ENCODE peak calls at places on chromosomes 4 and X, in ten cellular contexts. D is AG20443, K is kidney glomerular epithelial cell, M is transverse colon, T is astrocyte, V is DND-41, Q is GM19239, F is right atrium auricular region, I is caudate nucleus, A is 8988T. Y is an unnamed sample.

GRCh38 chr4:70158576-70158975 is 4.5 kb downstream of the PRR27 start:
- DNase-seq in A (no peak), V (no peak), I (no peak), F (no peak), K (no peak), D (no peak), T (no peak), M (no peak), Q (no peak), Y (no peak)

GRCh38 chrX:8042304-8042703 is 115.1 kb upstream of the PNPLA4 start:
- DNase-seq in D (no peak), A (no peak), Q (no peak), V (no peak), K (no peak), M (no peak), I (no peak), T (no peak), F (no peak), Y (no peak)

GRCh38 chr4:176708771-176709311 is 83.9 kb downstream of the VEGFC start:
- DNase-seq in T (no peak), F (no peak), I (no peak), M (no peak), Q (no peak), A (no peak), K (no peak), D (no peak), V (no peak), Y (no peak)

GRCh38 chr4:141860974-141861373 is 224.6 kb downstream of the IL15 start:
- DNase-seq in Q (no peak), V (no peak), I (no peak), A (no peak), F (no peak), K (no peak), D (no peak), T (no peak), M (no peak), Y (no peak)

GRCh38 chr4:164779080-164779479 is 25.1 kb downstream of the SMIM31 start:
- DNase-seq in K (no peak), F (no peak), V (no peak), T (peak), M (no peak), I (no peak), A (no peak), Q (no peak), D (peak), Y (no peak)

GRCh38 chr4:38728651-38729141 is 54.1 kb downstream of the TLR10 start:
- DNase-seq in F (no peak), I (no peak), A (no peak), Q (no peak), K (no peak), M (peak), D (no peak), V (no peak), T (no peak), Y (no peak)

GRCh38 chr4:187227907-187228699 is 504.4 kb upstream of the FAT1 start:
- DNase-seq in D (no peak), V (no peak), M (no peak), F (no peak), Q (no peak), T (no peak), A (no peak), I (no peak), K (no peak), Y (no peak)

GRCh38 chrX:46326161-46326560 is 219.1 kb downstream of the ZNF674 start:
- DNase-seq in I (no peak), A (no peak), V (no peak), M (no peak), K (peak), T (peak), F (no peak), Q (no peak), D (peak), Y (no peak)

GRCh38 chr4:24054910-24055309 is 165.1 kb upstream of the PPARGC1A start:
- DNase-seq in I (no peak), V (no peak), D (no peak), K (no peak), M (no peak), F (no peak), Q (no peak), A (no peak), T (no peak), Y (no peak)

GRCh38 chrX:71870337-71871098 is 40.1 kb upstream of the NHSL2 start:
- DNase-seq in Q (no peak), D (no peak), M (no peak), K (peak), V (peak), F (no peak), T (peak), A (peak), I (no peak), Y (no peak)

GRCh38 chr4:81471361-81472248 is at the start of gene RASGEF1B:
- DNase-seq in K (peak), T (peak), F (peak), I (peak), A (peak), V (peak), Q (peak), D (peak), M (peak), Y (peak)

GRCh38 chr4:3461515-3462291 is 1.4 kb upstream of the DOK7 start:
- DNase-seq in V (no peak), T (no peak), A (no peak), D (no peak), I (no peak), F (no peak), M (peak), Q (no peak), K (peak), Y (no peak)

GRCh38 chr4:138241281-138242075 is 671 bp downstream of the SLC7A11 start:
- DNase-seq in V (peak), K (no peak), M (no peak), I (no peak), A (no peak), F (no peak), T (peak), D (peak), Q (no peak), Y (no peak)

GRCh38 chr4:140136509-140136908 is 17.5 kb downstream of the MAML3 start:
- DNase-seq in T (peak), K (no peak), A (no peak), M (no peak), V (no peak), I (no peak), D (peak), F (no peak), Q (no peak), Y (no peak)

GRCh38 chr4:153750197-153750817 is 9.5 kb downstream of the RNF175 start:
- DNase-seq in Q (peak), T (peak), M (peak), K (peak), A (no peak), D (peak), F (no peak), V (peak), I (peak), Y (no peak)

GRCh38 chrX:71098302-71098701 is 2.7 kb downstream of the FOXO4 start:
- DNase-seq in T (no peak), K (peak), I (peak), A (no peak), M (peak), V (peak), D (peak), F (no peak), Q (no peak), Y (no peak)

GRCh38 chr4:98614655-98615054 is 43.8 kb downstream of the TSPAN5 start:
- DNase-seq in A (no peak), F (no peak), D (peak), Q (no peak), T (no peak), V (no peak), K (no peak), I (no peak), M (no peak), Y (no peak)

GRCh38 chr4:122912810-122913575 is 9.4 kb downstream of the NUDT6 start:
- DNase-seq in V (no peak), A (no peak), T (no peak), I (no peak), F (no peak), Q (no peak), D (no peak), K (no peak), M (no peak), Y (no peak)

GRCh38 chr4:184357783-184358182 is 116.6 kb downstream of the IRF2 start:
- DNase-seq in A (no peak), Q (no peak), D (no peak), T (no peak), I (no peak), F (peak), K (no peak), V (no peak), M (no peak), Y (no peak)

GRCh38 chrX:86379209-86379608 is 231.0 kb downstream of the DACH2 start:
- DNase-seq in F (no peak), D (no peak), M (no peak), Q (no peak), V (no peak), K (no peak), A (no peak), T (no peak), I (no peak), Y (no peak)

GRCh38 chr4:4762909-4763814 is 96.3 kb upstream of the MSX1 start:
- DNase-seq in A (peak), Q (peak), F (no peak), K (no peak), V (peak), M (no peak), T (peak), I (no peak), D (peak), Y (no peak)

GRCh38 chr4:20532096-20532495 is 168.2 kb upstream of the PACRGL start:
- DNase-seq in I (no peak), M (no peak), F (no peak), Q (no peak), D (no peak), K (no peak), T (no peak), V (no peak), A (no peak), Y (no peak)

GRCh38 chr4:6467600-6467999 is 4.8 kb downstream of the PPP2R2C start:
- DNase-seq in D (no peak), F (peak), V (no peak), T (no peak), A (no peak), K (no peak), Q (no peak), I (no peak), M (no peak), Y (no peak)

GRCh38 chrX:16528620-16529019 is 121.3 kb upstream of the S100G start:
- DNase-seq in Q (no peak), I (no peak), M (no peak), F (no peak), V (peak), D (no peak), K (no peak), A (no peak), T (no peak), Y (no peak)

GRCh38 chrX:147476008-147476407 is 435.7 kb upstream of the FMR1 start:
- DNase-seq in T (no peak), A (no peak), D (peak), Q (no peak), V (peak), I (no peak), K (peak), F (no peak), M (peak), Y (no peak)

GRCh38 chrX:40418413-40419195 is 162.2 kb upstream of the ATP6AP2 start:
- DNase-seq in K (peak), F (no peak), M (no peak), A (no peak), V (peak), I (no peak), Q (no peak), T (peak), D (no peak), Y (no peak)

GRCh38 chrX:110188701-110189558 is 129.0 kb downstream of the AMMECR1 start:
- DNase-seq in I (no peak), T (no peak), Q (no peak), D (no peak), V (no peak), M (no peak), A (no peak), K (no peak), F (no peak), Y (no peak)

GRCh38 chr4:184416913-184417734 is 57.2 kb downstream of the IRF2 start:
- DNase-seq in D (peak), Q (peak), A (no peak), F (no peak), K (no peak), M (peak), V (peak), T (no peak), I (no peak), Y (no peak)

GRCh38 chrX:39603291-39603690 is 494.5 kb downstream of the BCOR start:
- DNase-seq in K (no peak), V (no peak), T (no peak), D (peak), F (no peak), I (no peak), Q (no peak), A (no peak), M (no peak), Y (no peak)

GRCh38 chrX:71541546-71542022 is 8.7 kb downstream of the OGT start:
- DNase-seq in T (peak), I (no peak), A (no peak), D (peak), M (no peak), K (no peak), Q (no peak), F (no peak), V (peak), Y (no peak)

GRCh38 chr4:68599150-68599549 is 23.0 kb upstream of the UGT2B17 start:
- DNase-seq in T (no peak), M (no peak), D (no peak), V (no peak), Q (no peak), A (no peak), K (no peak), I (no peak), F (no peak), Y (no peak)

GRCh38 chrX:2272337-2272736 is 228.4 kb downstream of the DHRSX start:
- DNase-seq in A (no peak), V (no peak), T (no peak), M (no peak), F (no peak), D (no peak), K (no peak), I (no peak), Q (no peak), Y (no peak)

GRCh38 chrX:38232287-38232686 is 11.6 kb upstream of the SRPX start:
- DNase-seq in M (no peak), F (no peak), T (peak), D (peak), K (no peak), A (no peak), V (no peak), I (no peak), Q (no peak), Y (no peak)

GRCh38 chr4:30402276-30402675 is 317.9 kb upstream of the PCDH7 start:
- DNase-seq in M (no peak), A (no peak), F (no peak), Q (no peak), V (no peak), T (peak), K (no peak), D (no peak), I (no peak), Y (no peak)

GRCh38 chr4:171390626-171391025 is 422.6 kb upstream of the GALNTL6 start:
- DNase-seq in M (no peak), V (no peak), T (no peak), Q (no peak), I (no peak), F (no peak), K (no peak), D (no peak), A (no peak), Y (no peak)

Y was measured in vagina.